ENCODE peak calls at places on chromosome 12, in seven cellular contexts. One of them, this sample, is unnamed.

GRCh38 chr12:69331482-69331845 is 16.7 kb upstream of the LYZ start:
- DNase-seq in adipocyte: peak; percentile 11
- DNase-seq in PC-3: no peak
- DNase-seq in adrenal gland: no peak
- DNase-seq in A549: no peak
- DNase-seq in IMR-90: no peak
- DNase-seq in right atrium auricular region: no peak
- DNase-seq in this sample: no peak

GRCh38 chr12:69287556-69287955 is 48.2 kb downstream of the CPSF6 start:
- DNase-seq in adipocyte: no peak
- DNase-seq in PC-3: no peak
- DNase-seq in adrenal gland: no peak
- DNase-seq in A549: no peak
- DNase-seq in IMR-90: no peak
- DNase-seq in right atrium auricular region: no peak
- DNase-seq in this sample: no peak

GRCh38 chr12:48956279-48957140 is 777 bp downstream of the ARF3 start:
- DNase-seq in adipocyte: peak; percentile 98
- DNase-seq in PC-3: peak; percentile 95
- DNase-seq in adrenal gland: peak; percentile 94
- DNase-seq in A549: peak; percentile 94
- DNase-seq in IMR-90: peak; percentile 97
- DNase-seq in right atrium auricular region: peak; percentile 91
- DNase-seq in this sample: peak; percentile 94

GRCh38 chr12:75982974-75983660 is 48.5 kb downstream of the PHLDA1 start:
- DNase-seq in adipocyte: peak; percentile 38
- DNase-seq in PC-3: no peak
- DNase-seq in adrenal gland: peak; percentile 29
- DNase-seq in A549: no peak
- DNase-seq in IMR-90: no peak
- DNase-seq in right atrium auricular region: no peak
- DNase-seq in this sample: no peak

GRCh38 chr12:50948798-50949197 is 3.5 kb upstream of the HIGD1C start:
- DNase-seq in adipocyte: no peak
- DNase-seq in PC-3: no peak
- DNase-seq in adrenal gland: no peak
- DNase-seq in A549: no peak
- DNase-seq in IMR-90: peak; percentile 19
- DNase-seq in right atrium auricular region: no peak
- DNase-seq in this sample: no peak

GRCh38 chr12:53051058-53051880 is 1.4 kb downstream of the TNS2 start:
- DNase-seq in adipocyte: peak; percentile 84
- DNase-seq in PC-3: no peak
- DNase-seq in adrenal gland: peak; percentile 91
- DNase-seq in A549: no peak
- DNase-seq in IMR-90: peak; percentile 70
- DNase-seq in right atrium auricular region: peak; percentile 94
- DNase-seq in this sample: peak; percentile 91

GRCh38 chr12:50986961-50987737 is 34.8 kb downstream of the HIGD1C start:
- DNase-seq in adipocyte: peak; percentile 85
- DNase-seq in PC-3: peak; percentile 64
- DNase-seq in adrenal gland: peak; percentile 55
- DNase-seq in A549: no peak
- DNase-seq in IMR-90: peak; percentile 72
- DNase-seq in right atrium auricular region: peak; percentile 61
- DNase-seq in this sample: no peak

GRCh38 chr12:57989837-57990236 is 48.5 kb downstream of the ATP23 start:
- DNase-seq in adipocyte: no peak
- DNase-seq in PC-3: no peak
- DNase-seq in adrenal gland: no peak
- DNase-seq in A549: no peak
- DNase-seq in IMR-90: no peak
- DNase-seq in right atrium auricular region: no peak
- DNase-seq in this sample: no peak

GRCh38 chr12:70756791-70757190 is 119.6 kb upstream of the PTPRB start:
- DNase-seq in adipocyte: no peak
- DNase-seq in PC-3: peak; percentile 43
- DNase-seq in adrenal gland: no peak
- DNase-seq in A549: no peak
- DNase-seq in IMR-90: no peak
- DNase-seq in right atrium auricular region: no peak
- DNase-seq in this sample: no peak

GRCh38 chr12:53824001-53824716 is 72.4 kb upstream of the CISTR start:
- DNase-seq in adipocyte: no peak
- DNase-seq in PC-3: no peak
- DNase-seq in adrenal gland: no peak
- DNase-seq in A549: no peak
- DNase-seq in IMR-90: no peak
- DNase-seq in right atrium auricular region: no peak
- DNase-seq in this sample: no peak

GRCh38 chr12:110537605-110538409 is 35.7 kb downstream of the RAD9B start:
- DNase-seq in adipocyte: no peak
- DNase-seq in PC-3: no peak
- DNase-seq in adrenal gland: peak; percentile 69
- DNase-seq in A549: no peak
- DNase-seq in IMR-90: no peak
- DNase-seq in right atrium auricular region: no peak
- DNase-seq in this sample: peak; percentile 84

GRCh38 chr12:112386726-112387125 is 4.5 kb upstream of the HECTD4 start:
- DNase-seq in adipocyte: peak; percentile 61
- DNase-seq in PC-3: no peak
- DNase-seq in adrenal gland: no peak
- DNase-seq in A549: no peak
- DNase-seq in IMR-90: peak; percentile 84
- DNase-seq in right atrium auricular region: peak; percentile 59
- DNase-seq in this sample: peak; percentile 66

GRCh38 chr12:46402451-46402850 is 29.9 kb upstream of the SLC38A2 start:
- DNase-seq in adipocyte: peak; percentile 65
- DNase-seq in PC-3: peak; percentile 80
- DNase-seq in adrenal gland: peak; percentile 65
- DNase-seq in A549: no peak
- DNase-seq in IMR-90: peak; percentile 81
- DNase-seq in right atrium auricular region: no peak
- DNase-seq in this sample: peak; percentile 46

GRCh38 chr12:14960548-14961465 is 594 bp downstream of the ARHGDIB start:
- DNase-seq in adipocyte: peak; percentile 17
- DNase-seq in PC-3: peak; percentile 66
- DNase-seq in adrenal gland: no peak
- DNase-seq in A549: no peak
- DNase-seq in IMR-90: peak; percentile 36
- DNase-seq in right atrium auricular region: no peak
- DNase-seq in this sample: peak; percentile 68

GRCh38 chr12:32680787-32681186 is 1.7 kb downstream of the DNM1L start:
- DNase-seq in adipocyte: peak; percentile 16
- DNase-seq in PC-3: no peak
- DNase-seq in adrenal gland: no peak
- DNase-seq in A549: no peak
- DNase-seq in IMR-90: no peak
- DNase-seq in right atrium auricular region: no peak
- DNase-seq in this sample: no peak
- H3K4me3 ChIP-seq in adipocyte: peak overlapping the region; percentile 94
- H3K4me3 ChIP-seq in PC-3: peak overlapping the region; percentile 88
- H3K4me3 ChIP-seq in adrenal gland: no peak overlapping the region
- H3K4me3 ChIP-seq in A549: peak overlapping the region; percentile 82
- H3K4me3 ChIP-seq in IMR-90: peak overlapping the region; percentile 87
- H3K4me3 ChIP-seq in right atrium auricular region: no peak overlapping the region
- H3K4me3 ChIP-seq in this sample: no peak overlapping the region

DNA sequence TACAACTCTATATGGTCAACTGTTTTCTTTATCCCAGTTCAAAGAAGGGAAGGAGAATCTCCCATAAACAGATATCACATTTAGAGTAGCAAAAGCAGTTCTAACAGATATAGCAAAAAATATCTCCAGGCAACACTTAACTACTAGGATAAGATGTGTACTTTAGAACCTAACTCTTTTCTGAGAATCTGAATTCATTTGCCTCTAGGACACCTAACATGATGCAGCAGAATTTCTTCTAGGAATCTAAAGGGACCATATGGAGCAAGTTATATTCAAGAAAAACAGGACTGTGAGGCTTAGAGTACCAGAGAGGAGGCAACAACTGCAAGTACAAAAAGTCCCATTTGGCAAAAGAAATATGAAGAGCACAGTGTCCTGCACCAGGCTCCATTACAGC is 24.4 kb upstream of the CAPRIN2 start:
- DNase-seq in adipocyte: no peak
- DNase-seq in PC-3: no peak
- DNase-seq in adrenal gland: no peak
- DNase-seq in A549: no peak
- DNase-seq in IMR-90: no peak
- DNase-seq in right atrium auricular region: no peak
- DNase-seq in this sample: no peak
- H3K9me3 ChIP-seq in adipocyte: no peaks in the 10 kb centered on the region
- H3K9me3 ChIP-seq in PC-3: no peaks in the 10 kb centered on the region
- H3K9me3 ChIP-seq in adrenal gland: no peaks in the 10 kb centered on the region
- H3K9me3 ChIP-seq in A549: peaks cover 22% of the 10 kb centered on the region
- H3K9me3 ChIP-seq in IMR-90: no peaks in the 10 kb centered on the region
- H3K9me3 ChIP-seq in right atrium auricular region: peaks cover 4% of the 10 kb centered on the region
- H3K9me3 ChIP-seq in this sample: no peaks in the 10 kb centered on the region

DNA sequence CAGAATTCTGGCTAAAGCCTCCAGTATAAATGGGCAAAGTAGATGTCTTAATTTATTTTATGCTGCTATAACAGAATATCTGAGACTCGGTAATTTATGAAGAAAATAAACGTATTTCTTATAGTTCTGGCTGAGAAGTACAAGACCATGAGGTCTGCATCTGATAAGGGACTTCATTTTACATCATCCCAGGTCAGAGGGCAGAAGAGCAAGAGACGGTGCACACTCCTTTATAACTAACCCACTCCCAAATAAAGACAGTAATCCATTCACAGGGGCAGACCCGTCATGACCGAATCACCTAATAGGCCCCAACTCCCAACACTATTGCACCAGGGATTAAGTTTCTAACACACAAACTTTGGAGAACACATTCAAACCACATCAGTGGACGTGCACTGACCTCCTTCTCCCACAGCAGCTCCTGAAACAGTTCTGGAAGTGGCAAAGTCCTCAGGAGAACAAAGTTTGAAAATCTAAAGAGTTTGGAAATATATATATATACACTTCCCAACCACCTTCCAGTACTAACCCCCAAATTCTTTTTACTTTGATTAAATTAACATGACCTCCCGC is 116.5 kb downstream of the MED13L start:
- DNase-seq in adipocyte: no peak
- DNase-seq in PC-3: no peak
- DNase-seq in adrenal gland: no peak
- DNase-seq in A549: no peak
- DNase-seq in IMR-90: no peak
- DNase-seq in right atrium auricular region: no peak
- DNase-seq in this sample: no peak
- H3K4me1 ChIP-seq in adipocyte: peaks cover 69% of the 10 kb centered on the region
- H3K4me1 ChIP-seq in PC-3: peaks cover 50% of the 10 kb centered on the region
- H3K4me1 ChIP-seq in adrenal gland: peaks cover 67% of the 10 kb centered on the region
- H3K4me1 ChIP-seq in A549: peaks cover 68% of the 10 kb centered on the region
- H3K4me1 ChIP-seq in IMR-90: peaks cover 18% of the 10 kb centered on the region
- H3K4me1 ChIP-seq in right atrium auricular region: peaks cover 58% of the 10 kb centered on the region
- H3K4me1 ChIP-seq in this sample: peaks cover 5% of the 10 kb centered on the region

GRCh38 chr12:98592825-98593322 is 612 bp upstream of the SLC25A3 start:
- DNase-seq in adipocyte: no peak
- DNase-seq in PC-3: peak; percentile 12
- DNase-seq in adrenal gland: no peak
- DNase-seq in A549: no peak
- DNase-seq in IMR-90: no peak
- DNase-seq in right atrium auricular region: no peak
- DNase-seq in this sample: no peak

GRCh38 chr12:98591209-98591608 is 2.3 kb upstream of the SLC25A3 start:
- DNase-seq in adipocyte: peak; percentile 53
- DNase-seq in PC-3: no peak
- DNase-seq in adrenal gland: no peak
- DNase-seq in A549: no peak
- DNase-seq in IMR-90: peak; percentile 32
- DNase-seq in right atrium auricular region: no peak
- DNase-seq in this sample: no peak

GRCh38 chr12:98593351-98594049 is at the start of gene SLC25A3:
- DNase-seq in adipocyte: peak; percentile 99
- DNase-seq in PC-3: peak; percentile 98
- DNase-seq in adrenal gland: peak; percentile 96
- DNase-seq in A549: peak; percentile 92
- DNase-seq in IMR-90: peak; percentile 98
- DNase-seq in right atrium auricular region: peak; percentile 98
- DNase-seq in this sample: peak; percentile 99

GRCh38 chr12:98595152-98595988 is 1.9 kb downstream of the SLC25A3 start:
- DNase-seq in adipocyte: peak; percentile 82
- DNase-seq in PC-3: peak; percentile 70
- DNase-seq in adrenal gland: no peak
- DNase-seq in A549: peak; percentile 25
- DNase-seq in IMR-90: peak; percentile 79
- DNase-seq in right atrium auricular region: no peak
- DNase-seq in this sample: no peak

GRCh38 chr12:98594050-98594853 is 766 bp downstream of the SLC25A3 start:
- DNase-seq in adipocyte: peak; percentile 63
- DNase-seq in PC-3: peak; percentile 14
- DNase-seq in adrenal gland: peak; percentile 61
- DNase-seq in A549: no peak
- DNase-seq in IMR-90: no peak
- DNase-seq in right atrium auricular region: peak; percentile 73
- DNase-seq in this sample: peak; percentile 80
- H3K4me3 ChIP-seq in adipocyte: peak overlapping the region; percentile 96
- H3K4me3 ChIP-seq in PC-3: peak overlapping the region; percentile 94
- H3K4me3 ChIP-seq in adrenal gland: peak overlapping the region; percentile 96
- H3K4me3 ChIP-seq in A549: peak overlapping the region; percentile 85
- H3K4me3 ChIP-seq in IMR-90: peak overlapping the region; percentile 96
- H3K4me3 ChIP-seq in right atrium auricular region: peak overlapping the region; percentile 100
- H3K4me3 ChIP-seq in this sample: peak overlapping the region; percentile 82

GRCh38 chr12:114406326-114407033 is 536 bp upstream of the TBX5 start:
- DNase-seq in adipocyte: no peak
- DNase-seq in PC-3: no peak
- DNase-seq in adrenal gland: no peak
- DNase-seq in A549: no peak
- DNase-seq in IMR-90: peak; percentile 78
- DNase-seq in right atrium auricular region: no peak
- DNase-seq in this sample: no peak
- H3K9me3 ChIP-seq in adipocyte: no peaks in the 10 kb centered on the region
- H3K9me3 ChIP-seq in PC-3: no peaks in the 10 kb centered on the region
- H3K9me3 ChIP-seq in adrenal gland: no peaks in the 10 kb centered on the region
- H3K9me3 ChIP-seq in A549: no peaks in the 10 kb centered on the region
- H3K9me3 ChIP-seq in IMR-90: no peaks in the 10 kb centered on the region
- H3K9me3 ChIP-seq in right atrium auricular region: no peaks in the 10 kb centered on the region
- H3K9me3 ChIP-seq in this sample: no peaks in the 10 kb centered on the region

This sample was measured in right cardiac atrium.